ENCODE peak calls at places on chromosomes 13 and 19, in eight cellular contexts. I is HFFc6, G is heart right ventricle, N is GM10248, T is AG04450, E is ovary, A is OCI-LY7, Y is GM20000. U is an unnamed sample.
A peak's percentile ranks its signal among the peaks of the same experiment; 100 is the strongest.

GRCh38 chr19:44740351-44740824 is 8.1 kb upstream of the BCL3 start:
- DNase-seq in I (no peak), N (peak; percentile 39), A (peak; percentile 64), G (no peak), Y (no peak), E (no peak), T (no peak), U (no peak)

GRCh38 chr19:49875801-49876421 is 1.2 kb downstream of the AKT1S1 start:
- DNase-seq in N (peak; percentile 63), A (peak; percentile 76), E (peak; percentile 73), G (peak; percentile 72), T (no peak), I (no peak), Y (peak; percentile 68), U (no peak)

GRCh38 chr19:1942078-1942933 is 1.3 kb downstream of the CSNK1G2 start:
- DNase-seq in N (peak; percentile 82), Y (peak; percentile 87), A (peak; percentile 65), G (peak; percentile 74), T (no peak), E (peak; percentile 67), I (peak; percentile 49), U (peak; percentile 76)

GRCh38 chr13:65582160-65582559 is 1648.0 kb downstream of the PCDH9 start:
- DNase-seq in G (no peak), I (no peak), N (no peak), A (no peak), Y (no peak), E (no peak), T (no peak), U (no peak)

GRCh38 chr19:41226053-41226873 is 7.2 kb downstream of the AXL start:
- DNase-seq in N (no peak), I (peak; percentile 87), G (peak; percentile 61), Y (peak; percentile 64), E (peak; percentile 85), T (peak; percentile 85), A (no peak), U (peak; percentile 94)

GRCh38 chr19:51065221-51065960 is 499 bp upstream of the KLK13 start:
- DNase-seq in G (no peak), T (no peak), E (no peak), I (no peak), Y (no peak), A (no peak), N (no peak), U (no peak)

GRCh38 chr19:35081201-35081600 is 34.4 kb upstream of the FXYD3 start:
- DNase-seq in Y (no peak), I (no peak), N (no peak), T (no peak), E (no peak), A (no peak), G (no peak), U (no peak)

GRCh38 chr19:45070214-45070613 is 6.1 kb downstream of the ZNF296 start:
- DNase-seq in N (no peak), E (no peak), G (no peak), A (no peak), Y (no peak), T (no peak), I (no peak), U (no peak)

GRCh38 chr13:24071423-24072075 is 89.0 kb upstream of the SPATA13 start:
- DNase-seq in A (no peak), T (no peak), Y (no peak), I (peak; percentile 37), G (no peak), N (no peak), E (no peak), U (no peak)

GRCh38 chr19:45739498-45740439 is 6.5 kb downstream of the MEIOSIN start:
- DNase-seq in A (no peak), Y (no peak), G (no peak), T (no peak), E (no peak), N (no peak), I (no peak), U (no peak)

GRCh38 chr13:98187155-98187726 is 10.2 kb upstream of the RNF113B start:
- DNase-seq in Y (no peak), G (no peak), I (no peak), T (no peak), E (no peak), N (no peak), A (no peak), U (no peak)

GRCh38 chr19:8259142-8259921 is 48.8 kb downstream of the CD320 start:
- DNase-seq in A (no peak), Y (no peak), T (no peak), E (no peak), G (peak; percentile 1), I (no peak), N (no peak), U (no peak)

GRCh38 chr19:42081584-42082258 is 5.8 kb downstream of the ZNF574 start:
- DNase-seq in I (peak; percentile 61), G (no peak), N (peak; percentile 46), T (no peak), A (peak; percentile 68), E (no peak), Y (peak; percentile 64), U (peak; percentile 27)

GRCh38 chr13:26719356-26719945 is 41.1 kb downstream of the GPR12 start:
- DNase-seq in T (no peak), A (peak; percentile 6), I (peak; percentile 10), E (no peak), Y (no peak), G (no peak), N (no peak), U (no peak)

DNA sequence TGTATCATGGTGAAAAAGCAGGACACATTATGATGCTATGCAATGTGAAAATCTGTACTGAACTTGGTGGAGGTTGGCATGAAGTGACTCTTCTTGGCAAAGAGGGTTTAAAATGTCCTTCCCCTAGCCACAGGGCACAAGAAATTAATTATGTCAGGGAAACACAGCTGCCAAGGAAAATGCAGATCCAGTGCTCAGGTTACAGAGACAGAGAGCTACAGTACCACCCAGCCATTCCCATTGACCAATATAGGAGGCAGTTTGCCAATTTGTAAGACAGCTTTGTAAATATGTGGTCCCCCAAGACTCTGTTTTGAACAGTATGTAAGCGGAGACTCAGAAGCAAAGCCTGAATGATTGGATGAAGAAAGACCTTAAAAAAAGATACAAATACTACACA is 69.4 kb upstream of the KLF12 start:
- DNase-seq in T (peak; percentile 46), G (no peak), E (no peak), I (no peak), Y (no peak), A (no peak), N (no peak), U (no peak)
- TF ChIP-seq CTCF in T (no peak), G (no peak), E (no peak), I (no peak), Y (no peak), A (no peak), N (no peak), U (no peak)

GRCh38 chr13:33150662-33151061 is 134.4 kb downstream of the KL start:
- DNase-seq in Y (no peak), G (no peak), T (no peak), A (no peak), E (no peak), N (no peak), I (no peak), U (no peak)

GRCh38 chr13:33152389-33152788 is 133.2 kb downstream of the STARD13 start:
- DNase-seq in N (no peak), G (no peak), Y (no peak), E (no peak), T (no peak), A (no peak), I (no peak), U (no peak)

GRCh38 chr13:33154911-33155310 is 130.6 kb downstream of the STARD13 start:
- DNase-seq in A (no peak), I (no peak), E (no peak), G (no peak), T (no peak), Y (no peak), N (no peak), U (no peak)

GRCh38 chr13:33150146-33150545 is 133.9 kb downstream of the KL start:
- DNase-seq in N (no peak), I (no peak), G (no peak), Y (no peak), E (no peak), T (no peak), A (no peak), U (no peak)

DNA sequence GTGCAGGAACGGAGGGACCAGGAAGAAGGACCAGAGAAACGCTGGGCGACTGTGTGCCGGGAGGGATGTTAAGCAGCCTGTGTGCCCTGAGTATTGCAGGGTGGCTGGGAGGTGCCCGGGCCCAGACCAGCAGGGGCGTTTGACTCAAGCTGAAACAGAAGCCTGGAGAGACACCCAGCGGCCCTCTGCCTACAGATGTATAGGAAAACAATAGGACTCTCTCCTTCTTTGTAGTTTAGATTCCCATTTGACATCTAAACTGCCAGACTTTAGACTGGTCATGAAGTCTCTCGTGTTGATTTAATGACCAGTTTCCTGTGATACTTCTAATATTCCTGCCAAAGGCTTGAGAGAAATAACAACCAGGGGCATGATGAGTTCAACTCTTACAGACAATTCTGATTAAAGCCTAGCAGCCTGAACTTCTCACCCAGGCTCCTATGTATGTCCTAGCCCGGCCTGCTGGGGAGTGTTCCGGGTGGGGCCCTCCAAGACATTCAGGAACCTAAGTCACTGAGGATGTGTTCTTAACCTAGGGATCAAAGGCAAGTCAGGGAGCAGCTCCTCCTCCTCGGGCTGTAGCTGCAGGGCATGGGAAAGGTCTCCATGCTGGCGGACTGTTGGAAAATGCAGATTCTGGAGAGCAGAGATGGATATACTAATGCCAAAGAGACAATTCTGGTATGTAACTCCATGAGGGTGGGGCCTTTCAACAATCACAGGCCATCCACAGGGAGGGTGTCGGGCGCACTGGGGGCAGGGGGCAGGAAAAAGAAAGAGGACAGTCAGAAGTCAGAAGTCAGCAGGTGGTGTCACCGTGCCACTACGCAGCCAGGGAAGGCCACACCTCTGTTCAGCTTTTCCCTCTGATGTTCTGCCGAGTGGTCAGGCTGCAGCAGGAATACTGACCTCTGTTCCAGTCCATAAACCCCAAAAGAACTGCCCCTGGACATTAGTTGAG is 131.9 kb downstream of the STARD13 start:
- DNase-seq in Y (no peak), G (peak; percentile 73), T (no peak), I (peak; percentile 28), E (no peak), A (peak; percentile 1), N (no peak), U (no peak)
- TF ChIP-seq CTCF in Y (no peak), G (no peak), T (no peak), I (no peak), E (no peak), A (peak; percentile 34), N (no peak), U (no peak)

GRCh38 chr13:29456419-29456818 is 139.1 kb downstream of the SLC7A1 start:
- DNase-seq in T (no peak), Y (no peak), E (no peak), I (no peak), N (no peak), G (no peak), A (no peak), U (no peak)
- TF ChIP-seq CTCF in T (no peak), Y (no peak), E (no peak), I (no peak), N (no peak), G (no peak), A (no peak), U (no peak)

DNA sequence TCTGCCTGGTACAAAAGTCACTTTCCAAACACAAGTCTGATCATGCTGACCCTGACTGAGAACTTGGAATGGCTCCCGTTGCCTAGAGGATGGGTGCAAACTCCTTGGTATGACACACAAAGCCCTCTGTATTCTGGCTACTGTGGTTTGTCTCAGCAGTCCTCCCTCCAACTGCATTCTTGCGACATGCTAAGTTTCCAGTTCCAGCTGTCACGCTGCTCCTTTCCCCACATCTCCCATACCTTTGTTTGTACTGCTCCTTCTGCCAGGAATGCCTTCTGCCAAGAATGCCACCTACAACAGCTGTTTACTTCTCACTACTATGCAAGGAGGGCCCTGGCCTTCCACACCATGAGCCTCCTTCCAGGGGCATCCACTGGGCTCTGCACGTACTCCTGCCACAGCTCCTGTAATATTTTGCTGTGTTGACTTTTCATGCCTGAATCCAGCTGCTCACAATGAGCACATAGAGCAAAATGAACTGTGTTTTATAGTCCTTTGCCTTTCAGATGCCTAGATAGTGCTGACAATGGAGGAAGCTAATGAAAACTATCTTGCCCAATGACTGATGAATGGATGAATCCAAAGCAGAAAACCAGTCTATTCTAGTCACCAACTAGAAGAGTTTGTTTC is 543.7 kb downstream of the EFNB2 start:
- DNase-seq in N (no peak), E (no peak), Y (no peak), T (no peak), A (no peak), I (peak; percentile 41), G (no peak), U (peak; percentile 90)
- TF ChIP-seq CTCF in N (no peak), E (no peak), Y (no peak), T (no peak), A (no peak), I (no peak), G (no peak), U (no peak)

U was measured in RWPE1.